ENCODE peak calls at places on chromosomes 16 and 17, in nine cellular contexts. B, E, M, Z, G, N, X, W and C are unnamed samples.

GRCh38 chr17:40862985-40863733 is 3.9 kb downstream of the KRT12 start:
- DNase-seq in B (no peak), E (peak), M (no peak), Z (no peak), G (no peak), N (peak), X (no peak), W (no peak), C (no peak)

GRCh38 chr17:76384222-76384986 is at the start of gene SPHK1:
- DNase-seq in B (peak), E (peak), M (peak), Z (no peak), G (peak), N (peak), X (no peak), W (peak), C (peak)

GRCh38 chr17:57294629-57295501 is 38.5 kb downstream of the MSI2 start:
- DNase-seq in B (no peak), E (no peak), M (no peak), Z (no peak), G (peak), N (peak), X (peak), W (no peak), C (no peak)

GRCh38 chr17:35254107-35254802 is 11.4 kb downstream of the SLFN5 start:
- DNase-seq in B (peak), E (no peak), M (peak), Z (no peak), G (no peak), N (no peak), X (no peak), W (peak), C (peak)

GRCh38 chr16:65965632-65966031 is 400.9 kb upstream of the CDH5 start:
- DNase-seq in B (peak), E (no peak), M (peak), Z (no peak), G (no peak), N (no peak), X (no peak), W (no peak), C (peak)

GRCh38 chr17:58527949-58528348 is 13.5 kb upstream of the MTMR4 start:
- DNase-seq in B (no peak), E (no peak), M (no peak), Z (peak), G (no peak), N (no peak), X (no peak), W (no peak), C (no peak)

GRCh38 chr17:77734371-77735050 is 224.0 kb upstream of the TNRC6C start:
- DNase-seq in B (peak), E (peak), M (no peak), Z (peak), G (no peak), N (peak), X (peak), W (peak), C (no peak)

GRCh38 chr17:56497132-56497531 is 96.4 kb upstream of the NOG start:
- DNase-seq in B (no peak), E (no peak), M (no peak), Z (no peak), G (no peak), N (no peak), X (no peak), W (no peak), C (no peak)

GRCh38 chr17:42106009-42106408 is 6.5 kb downstream of the DHX58 start:
- DNase-seq in B (no peak), E (no peak), M (no peak), Z (no peak), G (no peak), N (no peak), X (no peak), W (no peak), C (no peak)

GRCh38 chr17:78412403-78412802 is 34.0 kb downstream of the PGS1 start:
- DNase-seq in B (no peak), E (peak), M (peak), Z (no peak), G (no peak), N (no peak), X (no peak), W (no peak), C (no peak)

GRCh38 chr17:7589891-7590611 is at the start of gene SOX15:
- DNase-seq in B (peak), E (peak), M (no peak), Z (no peak), G (no peak), N (no peak), X (no peak), W (no peak), C (no peak)

GRCh38 chr17:37608369-37609169 is 649 bp downstream of the SYNRG start:
- DNase-seq in B (peak), E (peak), M (peak), Z (no peak), G (no peak), N (no peak), X (no peak), W (no peak), C (peak)

GRCh38 chr16:79093554-79093967 is 507.0 kb downstream of the MAF start:
- DNase-seq in B (no peak), E (no peak), M (no peak), Z (no peak), G (peak), N (no peak), X (no peak), W (peak), C (no peak)

GRCh38 chr17:733743-734142 is 1.3 kb downstream of the TLCD3A start:
- DNase-seq in B (no peak), E (no peak), M (no peak), Z (no peak), G (no peak), N (no peak), X (no peak), W (no peak), C (no peak)

GRCh38 chr16:88508376-88508867 is 55.3 kb downstream of the ZFPM1 start:
- DNase-seq in B (no peak), E (no peak), M (no peak), Z (no peak), G (no peak), N (no peak), X (no peak), W (no peak), C (no peak)

GRCh38 chr17:37088459-37088858 is 139.7 kb downstream of the AATF start:
- DNase-seq in B (peak), E (no peak), M (no peak), Z (no peak), G (no peak), N (no peak), X (no peak), W (no peak), C (no peak)

GRCh38 chr16:273547-274421 is 2.0 kb downstream of the RGS11 start:
- DNase-seq in B (peak), E (no peak), M (no peak), Z (no peak), G (no peak), N (no peak), X (no peak), W (no peak), C (peak)

GRCh38 chr17:59310263-59310920 is 21.1 kb upstream of the YPEL2 start:
- DNase-seq in B (no peak), E (no peak), M (no peak), Z (no peak), G (no peak), N (no peak), X (no peak), W (no peak), C (no peak)

GRCh38 chr17:4738136-4739121 is 1.2 kb upstream of the ZMYND15 start:
- DNase-seq in B (peak), E (peak), M (no peak), Z (no peak), G (no peak), N (no peak), X (no peak), W (no peak), C (no peak)

GRCh38 chr16:4510747-4511426 is 27.7 kb downstream of the CDIP1 start:
- DNase-seq in B (no peak), E (no peak), M (no peak), Z (no peak), G (no peak), N (no peak), X (no peak), W (no peak), C (no peak)

GRCh38 chr16:19503461-19504075 is 18.3 kb downstream of the GDE1 start:
- DNase-seq in B (no peak), E (no peak), M (no peak), Z (no peak), G (no peak), N (no peak), X (no peak), W (no peak), C (no peak)

GRCh38 chr17:38427160-38427949 is 909 bp upstream of the ARHGAP23 start:
- DNase-seq in B (no peak), E (peak), M (no peak), Z (no peak), G (no peak), N (no peak), X (no peak), W (no peak), C (no peak)

GRCh38 chr17:79609616-79610150 is 1.2 kb downstream of the RBFOX3 start:
- DNase-seq in B (no peak), E (peak), M (no peak), Z (no peak), G (no peak), N (no peak), X (no peak), W (no peak), C (no peak)

GRCh38 chr17:50181601-50182345 is 16.0 kb downstream of the SGCA start:
- DNase-seq in B (no peak), E (no peak), M (no peak), Z (no peak), G (no peak), N (no peak), X (no peak), W (no peak), C (no peak)

GRCh38 chr16:85137323-85138072 is 25.2 kb upstream of the CIBAR2 start:
- DNase-seq in B (peak), E (no peak), M (no peak), Z (peak), G (no peak), N (peak), X (no peak), W (peak), C (peak)